ENCODE peak calls at places on chromosomes 11 and 22, in nine cellular contexts. W is CD4-positive, alpha-beta T cell; V is BJ; N is GM12865; Y is ovary; R is RWPE1; S is kidney; M is cardiac muscle cell; X is PC-3. G is an unnamed sample.

GRCh38 chr11:72230764-72231365 is 6.3 kb downstream of the INPPL1 start:
- DNase-seq in R (no peak), M (no peak), X (no peak), V (no peak), W (no peak), N (no peak), Y (peak; percentile 22), S (peak; percentile 51), G (no peak)

GRCh38 chr11:72721689-72722049 is 30.5 kb downstream of the ARAP1 start:
- DNase-seq in N (peak; percentile 42), S (peak; percentile 85), M (peak; percentile 62), Y (peak; percentile 59), V (no peak), X (no peak), R (peak; percentile 75), W (peak; percentile 40), G (no peak)

GRCh38 chr11:33379931-33380330 is 122.8 kb downstream of the HIPK3 start:
- DNase-seq in W (no peak), V (no peak), S (no peak), X (no peak), M (no peak), N (peak; percentile 69), R (no peak), Y (no peak), G (no peak)

GRCh38 chr22:41992496-41992895 is 6.1 kb upstream of the WBP2NL start:
- DNase-seq in Y (no peak), M (no peak), S (no peak), W (no peak), V (no peak), X (no peak), N (no peak), R (no peak), G (no peak)

GRCh38 chr11:107184936-107185335 is 166.7 kb upstream of the GUCY1A2 start:
- DNase-seq in W (no peak), M (no peak), N (no peak), S (no peak), R (no peak), X (no peak), Y (no peak), V (no peak), G (no peak)

GRCh38 chr22:28873183-28873964 is 10.0 kb upstream of the ZNRF3 start:
- DNase-seq in Y (no peak), M (no peak), X (no peak), R (no peak), V (no peak), N (no peak), S (no peak), W (no peak), G (no peak)

GRCh38 chr11:103257360-103257759 is 148.1 kb downstream of the DYNC2H1 start:
- DNase-seq in N (no peak), V (no peak), R (peak; percentile 20), Y (no peak), X (peak; percentile 67), S (no peak), W (no peak), M (peak; percentile 37), G (no peak)

GRCh38 chr22:40226620-40227019 is 48.9 kb downstream of the TNRC6B start:
- DNase-seq in X (no peak), W (no peak), R (no peak), S (no peak), V (no peak), M (no peak), N (no peak), Y (no peak), G (no peak)

GRCh38 chr11:1437500-1437899 is 47.8 kb downstream of the BRSK2 start:
- DNase-seq in M (peak; percentile 89), R (peak; percentile 27), W (no peak), Y (no peak), N (no peak), V (no peak), S (no peak), X (no peak), G (no peak)

GRCh38 chr11:1111545-1112212 is 37.0 kb downstream of the MUC2 start:
- DNase-seq in R (no peak), S (peak; percentile 52), M (no peak), Y (no peak), X (no peak), V (no peak), N (no peak), W (no peak), G (no peak)

GRCh38 chr11:26765323-26765722 is 43.5 kb upstream of the SLC5A12 start:
- DNase-seq in V (no peak), X (no peak), Y (no peak), N (no peak), W (no peak), S (no peak), M (peak; percentile 34), R (no peak), G (no peak)

GRCh38 chr22:27719535-27720227 is 81.9 kb downstream of the MN1 start:
- DNase-seq in W (no peak), Y (no peak), X (no peak), V (no peak), R (peak; percentile 85), S (no peak), N (peak; percentile 1), M (no peak), G (no peak)

GRCh38 chr11:15775051-15775541 is 581.2 kb downstream of the SOX6 start:
- DNase-seq in M (peak; percentile 36), X (no peak), Y (no peak), N (no peak), W (no peak), V (no peak), S (no peak), R (no peak), G (no peak)

GRCh38 chr22:45502215-45503070 is at the start of gene FBLN1:
- DNase-seq in W (no peak), X (peak; percentile 34), Y (peak; percentile 73), S (peak; percentile 84), V (no peak), M (peak; percentile 55), N (no peak), R (peak; percentile 16), G (peak; percentile 84)

GRCh38 chr22:23066200-23067022 is 3.9 kb upstream of the GNAZ start:
- DNase-seq in V (no peak), N (no peak), R (no peak), X (no peak), S (peak; percentile 33), Y (peak; percentile 16), W (no peak), M (no peak), G (peak; percentile 1)

GRCh38 chr22:27278986-27279385 is 522.6 kb downstream of the MN1 start:
- DNase-seq in R (peak; percentile 24), S (no peak), X (peak; percentile 16), N (no peak), M (no peak), Y (no peak), W (no peak), V (no peak), G (no peak)

GRCh38 chr22:36417281-36417686 is 29.5 kb upstream of the MYH9 start:
- DNase-seq in S (no peak), V (no peak), M (no peak), R (peak; percentile 44), W (no peak), Y (no peak), N (peak; percentile 68), X (peak; percentile 90), G (no peak)
- TF ChIP-seq CTCF in S (no peak), V (no peak), M (no peak), R (no peak), W (no peak), Y (no peak), N (no peak), X (no peak), G (no peak)

GRCh38 chr11:79369094-79369493 is 71.7 kb downstream of the TENM4 start:
- DNase-seq in M (no peak), W (no peak), S (no peak), Y (no peak), V (no peak), R (no peak), X (no peak), N (no peak), G (no peak)

GRCh38 chr11:79367844-79368243 is 73.0 kb downstream of the TENM4 start:
- DNase-seq in M (no peak), W (no peak), R (no peak), V (no peak), Y (no peak), X (no peak), S (no peak), N (peak; percentile 17), G (no peak)

GRCh38 chr11:79374707-79375106 is 66.1 kb downstream of the TENM4 start:
- DNase-seq in R (no peak), N (no peak), W (no peak), X (no peak), S (no peak), V (no peak), M (no peak), Y (no peak), G (no peak)

GRCh38 chr11:79371724-79372123 is 69.1 kb downstream of the TENM4 start:
- DNase-seq in W (no peak), Y (no peak), X (no peak), M (no peak), S (no peak), R (no peak), V (no peak), N (no peak), G (no peak)

DNA sequence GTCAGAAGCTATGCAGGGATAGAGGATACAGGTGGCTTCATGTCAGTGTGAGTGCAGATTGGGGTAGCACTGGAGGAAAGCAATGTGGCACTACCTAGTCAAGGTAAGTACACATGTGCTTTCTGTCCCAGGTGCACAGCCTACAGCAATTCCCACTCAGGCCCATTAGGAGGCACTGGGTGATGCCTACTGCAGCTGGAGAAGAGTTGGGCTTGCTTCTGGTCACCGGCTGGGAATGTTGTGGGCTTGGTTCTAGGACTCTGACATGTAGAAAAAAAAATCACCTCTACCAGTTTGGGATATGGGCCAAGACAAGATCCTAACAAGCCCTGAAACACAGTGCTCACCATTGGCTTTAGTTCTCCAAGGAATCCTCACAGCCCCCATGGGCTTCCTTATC is 69.7 kb downstream of the TENM4 start:
- DNase-seq in M (no peak), S (no peak), X (no peak), W (no peak), V (no peak), N (no peak), R (peak; percentile 21), Y (no peak), G (no peak)
- TF ChIP-seq CTCF in M (no peak), S (no peak), X (no peak), W (no peak), V (no peak), N (no peak), R (no peak), Y (no peak), G (no peak)

DNA sequence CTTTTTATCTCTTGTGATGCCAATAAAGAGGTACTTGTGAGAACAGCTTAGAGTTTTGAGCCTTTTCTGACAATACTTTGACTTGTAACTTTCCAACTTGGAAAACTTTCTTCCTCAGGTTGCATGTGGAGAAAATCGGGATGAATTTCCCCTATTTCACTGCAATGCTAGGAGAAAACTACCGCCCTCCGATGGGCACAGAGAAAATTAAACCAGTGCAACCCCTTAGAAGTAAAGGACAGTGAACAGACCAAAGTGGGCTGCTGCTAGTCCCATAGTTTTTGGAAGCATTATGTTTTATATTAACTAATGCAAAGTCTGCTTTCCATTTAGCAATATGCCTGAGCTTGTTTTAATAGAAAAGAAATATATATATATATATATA is 195.5 kb upstream of the RAG2 start:
- DNase-seq in X (peak; percentile 17), Y (no peak), W (no peak), R (no peak), N (no peak), V (no peak), M (no peak), S (no peak), G (no peak)
- TF ChIP-seq CTCF in X (peak; percentile 40), Y (no peak), W (no peak), R (no peak), N (no peak), V (peak; percentile 29), M (peak; percentile 26), S (no peak), G (no peak)

GRCh38 chr22:50314081-50314454 is 6.6 kb upstream of the PLXNB2 start:
- DNase-seq in S (peak; percentile 64), Y (no peak), V (no peak), M (no peak), W (no peak), R (no peak), X (no peak), N (no peak), G (no peak)
- TF ChIP-seq CTCF in S (no peak), Y (no peak), V (no peak), M (no peak), W (no peak), R (no peak), X (no peak), N (no peak), G (no peak)